ENCODE peak calls at places on chromosomes 7 and 10, in eight cellular contexts. One of them, this sample, is unnamed.

GRCh38 chr10:895324-895723 is 36.2 kb downstream of the LARP4B start:
- DNase-seq in heart right ventricle: no peak
- DNase-seq in tibial artery: no peak
- DNase-seq in DND-41: no peak
- DNase-seq in NT2/D1: no peak
- DNase-seq in transverse colon: no peak
- DNase-seq in PC-9: no peak
- DNase-seq in pancreas: no peak
- DNase-seq in this sample: no peak

GRCh38 chr10:32437334-32437733 is 8.6 kb upstream of the CCDC7 start:
- DNase-seq in PC-9: no peak
- DNase-seq in pancreas: no peak
- DNase-seq in NT2/D1: no peak
- DNase-seq in transverse colon: no peak
- DNase-seq in heart right ventricle: no peak
- DNase-seq in DND-41: no peak
- DNase-seq in tibial artery: no peak
- DNase-seq in this sample: no peak

GRCh38 chr7:133364959-133365680 is 112.2 kb downstream of the EXOC4 start:
- DNase-seq in DND-41: no peak
- DNase-seq in tibial artery: no peak
- DNase-seq in heart right ventricle: no peak
- DNase-seq in pancreas: no peak
- DNase-seq in transverse colon: no peak
- DNase-seq in NT2/D1: no peak
- DNase-seq in PC-9: no peak
- DNase-seq in this sample: no peak

GRCh38 chr7:50155755-50156154 is 62.7 kb upstream of the ZPBP start:
- DNase-seq in pancreas: no peak
- DNase-seq in heart right ventricle: no peak
- DNase-seq in PC-9: no peak
- DNase-seq in NT2/D1: no peak
- DNase-seq in transverse colon: no peak
- DNase-seq in tibial artery: no peak
- DNase-seq in DND-41: no peak
- DNase-seq in this sample: no peak

GRCh38 chr10:97196213-97197029 is 10.7 kb upstream of the SLIT1 start:
- DNase-seq in PC-9: peak; percentile 15
- DNase-seq in tibial artery: peak; percentile 32
- DNase-seq in DND-41: peak; percentile 87
- DNase-seq in transverse colon: peak; percentile 57
- DNase-seq in heart right ventricle: peak; percentile 52
- DNase-seq in NT2/D1: peak; percentile 52
- DNase-seq in pancreas: peak; percentile 79
- DNase-seq in this sample: peak; percentile 11

GRCh38 chr7:73668103-73668937 is 689 bp downstream of the VPS37D start:
- DNase-seq in heart right ventricle: peak; percentile 21
- DNase-seq in tibial artery: no peak
- DNase-seq in transverse colon: no peak
- DNase-seq in PC-9: no peak
- DNase-seq in DND-41: no peak
- DNase-seq in pancreas: peak; percentile 63
- DNase-seq in NT2/D1: no peak
- DNase-seq in this sample: no peak

GRCh38 chr10:4020651-4021050 is 235.6 kb upstream of the KLF6 start:
- DNase-seq in NT2/D1: no peak
- DNase-seq in PC-9: no peak
- DNase-seq in tibial artery: no peak
- DNase-seq in DND-41: peak; percentile 56
- DNase-seq in heart right ventricle: no peak
- DNase-seq in transverse colon: no peak
- DNase-seq in pancreas: no peak
- DNase-seq in this sample: no peak

GRCh38 chr10:110499796-110500514 is 2.2 kb downstream of the DUSP5 start:
- DNase-seq in pancreas: no peak
- DNase-seq in PC-9: no peak
- DNase-seq in DND-41: no peak
- DNase-seq in tibial artery: no peak
- DNase-seq in NT2/D1: no peak
- DNase-seq in transverse colon: no peak
- DNase-seq in heart right ventricle: no peak
- DNase-seq in this sample: no peak

GRCh38 chr7:18570890-18571478 is 75.4 kb downstream of the HDAC9 start:
- DNase-seq in heart right ventricle: no peak
- DNase-seq in NT2/D1: no peak
- DNase-seq in tibial artery: no peak
- DNase-seq in PC-9: no peak
- DNase-seq in DND-41: no peak
- DNase-seq in pancreas: no peak
- DNase-seq in transverse colon: no peak
- DNase-seq in this sample: no peak

GRCh38 chr10:91424016-91424415 is 13.9 kb downstream of the HECTD2 start:
- DNase-seq in DND-41: no peak
- DNase-seq in transverse colon: no peak
- DNase-seq in pancreas: no peak
- DNase-seq in tibial artery: no peak
- DNase-seq in heart right ventricle: no peak
- DNase-seq in NT2/D1: no peak
- DNase-seq in PC-9: no peak
- DNase-seq in this sample: no peak

GRCh38 chr10:35336921-35337741 is 822 bp downstream of the CCNY start:
- DNase-seq in PC-9: peak; percentile 38
- DNase-seq in DND-41: peak; percentile 40
- DNase-seq in NT2/D1: no peak
- DNase-seq in pancreas: peak; percentile 73
- DNase-seq in tibial artery: peak; percentile 30
- DNase-seq in transverse colon: peak; percentile 37
- DNase-seq in heart right ventricle: peak; percentile 54
- DNase-seq in this sample: peak; percentile 14

GRCh38 chr7:78220754-78221153 is 422.2 kb downstream of the PHTF2 start:
- DNase-seq in NT2/D1: no peak
- DNase-seq in pancreas: no peak
- DNase-seq in PC-9: no peak
- DNase-seq in transverse colon: peak; percentile 53
- DNase-seq in tibial artery: no peak
- DNase-seq in heart right ventricle: no peak
- DNase-seq in DND-41: no peak
- DNase-seq in this sample: no peak

GRCh38 chr7:26865094-26865388 is 651 bp upstream of the SKAP2 start:
- DNase-seq in PC-9: no peak
- DNase-seq in NT2/D1: no peak
- DNase-seq in heart right ventricle: peak; percentile 47
- DNase-seq in pancreas: peak; percentile 72
- DNase-seq in tibial artery: peak; percentile 53
- DNase-seq in DND-41: no peak
- DNase-seq in transverse colon: no peak
- DNase-seq in this sample: no peak

GRCh38 chr7:16396766-16397496 is 24.4 kb downstream of the CRPPA start:
- DNase-seq in heart right ventricle: no peak
- DNase-seq in tibial artery: no peak
- DNase-seq in transverse colon: no peak
- DNase-seq in NT2/D1: no peak
- DNase-seq in PC-9: no peak
- DNase-seq in DND-41: no peak
- DNase-seq in pancreas: no peak
- DNase-seq in this sample: no peak

GRCh38 chr7:132965951-132966350 is 115.9 kb downstream of the CHCHD3 start:
- DNase-seq in NT2/D1: no peak
- DNase-seq in pancreas: no peak
- DNase-seq in transverse colon: no peak
- DNase-seq in DND-41: no peak
- DNase-seq in PC-9: no peak
- DNase-seq in tibial artery: no peak
- DNase-seq in heart right ventricle: no peak
- DNase-seq in this sample: no peak

GRCh38 chr7:24339575-24339974 is 55.6 kb downstream of the NPY start:
- DNase-seq in pancreas: no peak
- DNase-seq in transverse colon: no peak
- DNase-seq in heart right ventricle: no peak
- DNase-seq in DND-41: no peak
- DNase-seq in tibial artery: no peak
- DNase-seq in NT2/D1: no peak
- DNase-seq in PC-9: no peak
- DNase-seq in this sample: no peak

GRCh38 chr7:24334627-24335026 is 50.6 kb downstream of the NPY start:
- DNase-seq in NT2/D1: no peak
- DNase-seq in PC-9: no peak
- DNase-seq in tibial artery: no peak
- DNase-seq in pancreas: no peak
- DNase-seq in DND-41: no peak
- DNase-seq in heart right ventricle: no peak
- DNase-seq in transverse colon: no peak
- DNase-seq in this sample: no peak

GRCh38 chr7:24334012-24334411 is 50.0 kb downstream of the NPY start:
- DNase-seq in pancreas: no peak
- DNase-seq in DND-41: no peak
- DNase-seq in PC-9: no peak
- DNase-seq in tibial artery: no peak
- DNase-seq in transverse colon: no peak
- DNase-seq in heart right ventricle: no peak
- DNase-seq in NT2/D1: no peak
- DNase-seq in this sample: no peak

GRCh38 chr7:24337180-24337579 is 53.2 kb downstream of the NPY start:
- DNase-seq in heart right ventricle: no peak
- DNase-seq in PC-9: no peak
- DNase-seq in pancreas: no peak
- DNase-seq in transverse colon: no peak
- DNase-seq in NT2/D1: peak; percentile 97
- DNase-seq in DND-41: no peak
- DNase-seq in tibial artery: no peak
- DNase-seq in this sample: no peak

GRCh38 chr7:24336461-24336860 is 52.5 kb downstream of the NPY start:
- DNase-seq in pancreas: no peak
- DNase-seq in DND-41: no peak
- DNase-seq in NT2/D1: peak; percentile 39
- DNase-seq in PC-9: no peak
- DNase-seq in tibial artery: no peak
- DNase-seq in heart right ventricle: no peak
- DNase-seq in transverse colon: no peak
- DNase-seq in this sample: no peak
- H3K4me3 ChIP-seq in pancreas: no peak overlapping the region
- H3K4me3 ChIP-seq in DND-41: no peak overlapping the region
- H3K4me3 ChIP-seq in NT2/D1: no peak overlapping the region
- H3K4me3 ChIP-seq in PC-9: no peak overlapping the region
- H3K4me3 ChIP-seq in tibial artery: no peak overlapping the region
- H3K4me3 ChIP-seq in heart right ventricle: no peak overlapping the region
- H3K4me3 ChIP-seq in transverse colon: no peak overlapping the region
- H3K4me3 ChIP-seq in this sample: no peak overlapping the region

GRCh38 chr7:158473238-158473637 is 114.4 kb downstream of the PTPRN2 start:
- DNase-seq in tibial artery: no peak
- DNase-seq in pancreas: no peak
- DNase-seq in PC-9: no peak
- DNase-seq in transverse colon: no peak
- DNase-seq in DND-41: no peak
- DNase-seq in NT2/D1: no peak
- DNase-seq in heart right ventricle: no peak
- DNase-seq in this sample: no peak

GRCh38 chr7:158471716-158472115 is 115.9 kb downstream of the PTPRN2 start:
- DNase-seq in heart right ventricle: no peak
- DNase-seq in tibial artery: no peak
- DNase-seq in DND-41: no peak
- DNase-seq in NT2/D1: no peak
- DNase-seq in PC-9: no peak
- DNase-seq in transverse colon: no peak
- DNase-seq in pancreas: no peak
- DNase-seq in this sample: no peak

GRCh38 chr7:158474488-158474887 is 113.1 kb downstream of the PTPRN2 start:
- DNase-seq in heart right ventricle: no peak
- DNase-seq in NT2/D1: no peak
- DNase-seq in DND-41: no peak
- DNase-seq in PC-9: no peak
- DNase-seq in pancreas: no peak
- DNase-seq in tibial artery: no peak
- DNase-seq in transverse colon: no peak
- DNase-seq in this sample: no peak

GRCh38 chr7:158473946-158474345 is 113.7 kb downstream of the PTPRN2 start:
- DNase-seq in pancreas: no peak
- DNase-seq in heart right ventricle: no peak
- DNase-seq in tibial artery: no peak
- DNase-seq in transverse colon: no peak
- DNase-seq in DND-41: no peak
- DNase-seq in PC-9: no peak
- DNase-seq in NT2/D1: no peak
- DNase-seq in this sample: no peak

DNA sequence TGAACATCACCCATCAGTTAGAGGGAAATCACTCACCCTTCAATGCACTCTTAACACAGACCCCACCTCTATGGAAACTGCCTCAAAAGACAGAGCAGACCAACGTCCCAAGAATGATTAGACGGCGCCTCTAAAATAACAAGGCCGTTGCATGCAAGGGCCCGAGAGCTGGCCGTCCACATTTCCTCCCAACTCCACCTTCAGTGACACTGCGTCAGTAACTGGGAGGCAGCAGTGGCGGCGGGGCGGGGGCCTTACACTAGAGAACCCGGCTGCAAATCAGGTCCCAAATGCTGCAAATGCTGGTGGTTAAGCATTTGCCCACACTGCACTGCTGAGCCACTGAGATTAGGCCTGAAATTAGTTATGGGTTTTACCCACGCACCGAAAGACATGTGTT is 115.0 kb downstream of the PTPRN2 start:
- DNase-seq in NT2/D1: no peak
- DNase-seq in transverse colon: no peak
- DNase-seq in heart right ventricle: no peak
- DNase-seq in PC-9: no peak
- DNase-seq in DND-41: no peak
- DNase-seq in pancreas: no peak
- DNase-seq in tibial artery: no peak
- DNase-seq in this sample: no peak
- H3K9me3 ChIP-seq in NT2/D1: no peaks in the 10 kb centered on the region
- H3K9me3 ChIP-seq in transverse colon: no peaks in the 10 kb centered on the region
- H3K9me3 ChIP-seq in heart right ventricle: no peaks in the 10 kb centered on the region
- H3K9me3 ChIP-seq in PC-9: no peaks in the 10 kb centered on the region
- H3K9me3 ChIP-seq in DND-41: no peaks in the 10 kb centered on the region
- H3K9me3 ChIP-seq in pancreas: no peaks in the 10 kb centered on the region
- H3K9me3 ChIP-seq in tibial artery: no peaks in the 10 kb centered on the region
- H3K9me3 ChIP-seq in this sample: no peaks in the 10 kb centered on the region

DNA sequence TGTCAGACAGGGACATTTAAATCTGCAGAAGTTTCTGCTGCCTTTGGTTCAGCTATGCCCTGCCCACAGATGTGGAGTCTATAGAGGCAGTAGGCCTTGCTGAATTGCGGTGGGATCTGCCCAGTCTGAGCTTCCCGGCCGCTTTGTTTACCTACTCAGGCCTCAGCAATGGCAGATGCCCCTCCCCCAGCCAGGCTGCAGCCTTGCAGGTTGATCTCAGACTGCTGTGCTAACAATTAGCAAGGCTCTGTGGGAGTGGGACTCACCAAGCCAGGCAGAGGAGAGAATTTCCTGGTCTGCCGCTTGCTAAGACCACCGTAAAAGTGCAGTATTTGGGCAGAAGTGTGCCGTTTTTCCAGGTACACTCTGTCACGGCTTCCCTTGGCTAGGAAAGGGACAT is 28.2 kb upstream of the VWDE start:
- DNase-seq in NT2/D1: no peak
- DNase-seq in heart right ventricle: no peak
- DNase-seq in pancreas: no peak
- DNase-seq in DND-41: no peak
- DNase-seq in tibial artery: no peak
- DNase-seq in transverse colon: no peak
- DNase-seq in PC-9: no peak
- DNase-seq in this sample: no peak
- H3K4me3 ChIP-seq in NT2/D1: no peak overlapping the region
- H3K4me3 ChIP-seq in heart right ventricle: no peak overlapping the region
- H3K4me3 ChIP-seq in pancreas: no peak overlapping the region
- H3K4me3 ChIP-seq in DND-41: no peak overlapping the region
- H3K4me3 ChIP-seq in tibial artery: no peak overlapping the region
- H3K4me3 ChIP-seq in transverse colon: no peak overlapping the region
- H3K4me3 ChIP-seq in PC-9: no peak overlapping the region
- H3K4me3 ChIP-seq in this sample: no peak overlapping the region

GRCh38 chr10:14879801-14880193 is 1.1 kb downstream of the SUV39H2 start:
- DNase-seq in NT2/D1: no peak
- DNase-seq in tibial artery: no peak
- DNase-seq in heart right ventricle: no peak
- DNase-seq in DND-41: no peak
- DNase-seq in transverse colon: no peak
- DNase-seq in pancreas: no peak
- DNase-seq in PC-9: no peak
- DNase-seq in this sample: no peak
- H3K9me3 ChIP-seq in NT2/D1: no peaks in the 10 kb centered on the region
- H3K9me3 ChIP-seq in tibial artery: no peaks in the 10 kb centered on the region
- H3K9me3 ChIP-seq in heart right ventricle: no peaks in the 10 kb centered on the region
- H3K9me3 ChIP-seq in DND-41: no peaks in the 10 kb centered on the region
- H3K9me3 ChIP-seq in transverse colon: no peaks in the 10 kb centered on the region
- H3K9me3 ChIP-seq in pancreas: no peaks in the 10 kb centered on the region
- H3K9me3 ChIP-seq in PC-9: no peaks in the 10 kb centered on the region
- H3K9me3 ChIP-seq in this sample: no peaks in the 10 kb centered on the region